ENCODE peak calls at places on chromosomes 13 and 19, in six cellular contexts. S is Peyer's patch, Q is OCI-LY7, R is spleen, K is heart right ventricle, X is thyroid gland. B is an unnamed sample.

GRCh38 chr13:37984357-37984756 is 114.8 kb upstream of the TRPC4 start:
- DNase-seq in S (no peak), Q (no peak), R (no peak), K (no peak), X (no peak), B (no peak)

GRCh38 chr19:9857920-9858746 is 23.0 kb downstream of the PIN1 start:
- DNase-seq in S (no peak), Q (peak; percentile 16), R (peak; percentile 71), K (no peak), X (no peak), B (peak; percentile 21)

GRCh38 chr13:102729560-102730275 is 34.9 kb upstream of the METTL21C start:
- DNase-seq in S (no peak), Q (no peak), R (no peak), K (no peak), X (no peak), B (no peak)

GRCh38 chr13:23984541-23984940 is 87.2 kb upstream of the C1QTNF9B start:
- DNase-seq in S (no peak), Q (no peak), R (no peak), K (no peak), X (peak; percentile 89), B (no peak)

GRCh38 chr13:26067601-26068000 is 15.8 kb upstream of the SHISA2 start:
- DNase-seq in S (no peak), Q (no peak), R (no peak), K (no peak), X (no peak), B (no peak)

GRCh38 chr19:7925171-7925837 is 631 bp downstream of the CTXN1 start:
- DNase-seq in S (peak; percentile 76), Q (peak; percentile 89), R (peak; percentile 92), K (peak; percentile 60), X (peak; percentile 56), B (peak; percentile 70)

GRCh38 chr19:47421844-47422395 is 2.6 kb upstream of the MEIS3 start:
- DNase-seq in S (no peak), Q (no peak), R (no peak), K (no peak), X (no peak), B (no peak)

GRCh38 chr13:42283574-42283973 is 11.6 kb downstream of the AKAP11 start:
- DNase-seq in S (no peak), Q (no peak), R (no peak), K (no peak), X (no peak), B (no peak)

GRCh38 chr13:46006688-46007452 is 45.7 kb downstream of the ZC3H13 start:
- DNase-seq in S (no peak), Q (no peak), R (no peak), K (no peak), X (no peak), B (no peak)

GRCh38 chr19:38889803-38890202 is 9.6 kb downstream of the SIRT2 start:
- DNase-seq in S (no peak), Q (no peak), R (no peak), K (no peak), X (no peak), B (no peak)

GRCh38 chr13:64471916-64472315 is 2758.2 kb downstream of the PCDH9 start:
- DNase-seq in S (no peak), Q (no peak), R (no peak), K (no peak), X (no peak), B (no peak)
- TF ChIP-seq CTCF in S (no peak), Q (peak; percentile 52), R (no peak), K (no peak), X (peak; percentile 52), B (no peak)

DNA sequence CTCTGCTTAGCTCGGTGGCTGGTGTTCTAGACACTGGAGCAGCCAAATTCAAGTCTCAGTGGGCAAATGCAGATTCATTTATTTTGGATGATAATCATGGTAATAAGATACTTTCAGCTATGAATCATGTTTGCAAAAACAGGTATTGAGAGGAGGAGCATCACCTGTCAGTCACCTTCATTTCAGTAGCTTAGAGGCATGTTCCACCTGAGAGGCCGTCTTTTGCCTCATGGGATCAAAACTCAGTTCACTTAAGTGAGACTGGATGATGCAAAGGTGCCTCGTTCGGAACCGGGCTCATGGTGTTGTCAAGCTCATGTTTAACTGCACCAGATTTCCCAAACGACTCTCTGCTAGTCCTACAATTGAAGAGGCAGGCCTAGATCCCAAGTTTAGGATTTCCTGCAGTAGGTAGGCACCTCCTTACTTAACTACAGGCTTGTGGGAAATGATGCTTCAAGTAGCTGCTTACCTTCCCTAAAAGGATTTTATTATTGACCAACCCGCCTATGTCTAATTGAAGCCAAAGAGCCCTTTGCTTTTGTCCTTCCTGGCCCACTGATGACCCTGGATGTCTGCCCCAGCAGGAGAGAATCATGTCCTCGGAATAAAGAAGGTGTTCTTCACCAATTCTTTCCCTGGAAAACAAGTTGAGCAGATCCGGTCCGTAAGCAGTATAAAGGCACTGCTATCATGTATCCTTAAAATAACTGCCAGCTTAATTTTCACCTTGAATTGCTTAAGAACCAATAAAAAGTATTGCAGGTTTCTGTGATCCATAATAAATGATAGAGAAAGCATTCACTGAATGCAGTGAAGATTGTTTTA is 60.0 kb downstream of the ZAR1L start:
- DNase-seq in S (no peak), Q (no peak), R (no peak), K (no peak), X (no peak), B (no peak)
- H3K27ac ChIP-seq in S (peak overlapping the region; percentile 64), Q (no peak overlapping the region), R (no peak overlapping the region), K (peak overlapping the region; percentile 90), X (peak overlapping the region; percentile 57), B (no peak overlapping the region)

DNA sequence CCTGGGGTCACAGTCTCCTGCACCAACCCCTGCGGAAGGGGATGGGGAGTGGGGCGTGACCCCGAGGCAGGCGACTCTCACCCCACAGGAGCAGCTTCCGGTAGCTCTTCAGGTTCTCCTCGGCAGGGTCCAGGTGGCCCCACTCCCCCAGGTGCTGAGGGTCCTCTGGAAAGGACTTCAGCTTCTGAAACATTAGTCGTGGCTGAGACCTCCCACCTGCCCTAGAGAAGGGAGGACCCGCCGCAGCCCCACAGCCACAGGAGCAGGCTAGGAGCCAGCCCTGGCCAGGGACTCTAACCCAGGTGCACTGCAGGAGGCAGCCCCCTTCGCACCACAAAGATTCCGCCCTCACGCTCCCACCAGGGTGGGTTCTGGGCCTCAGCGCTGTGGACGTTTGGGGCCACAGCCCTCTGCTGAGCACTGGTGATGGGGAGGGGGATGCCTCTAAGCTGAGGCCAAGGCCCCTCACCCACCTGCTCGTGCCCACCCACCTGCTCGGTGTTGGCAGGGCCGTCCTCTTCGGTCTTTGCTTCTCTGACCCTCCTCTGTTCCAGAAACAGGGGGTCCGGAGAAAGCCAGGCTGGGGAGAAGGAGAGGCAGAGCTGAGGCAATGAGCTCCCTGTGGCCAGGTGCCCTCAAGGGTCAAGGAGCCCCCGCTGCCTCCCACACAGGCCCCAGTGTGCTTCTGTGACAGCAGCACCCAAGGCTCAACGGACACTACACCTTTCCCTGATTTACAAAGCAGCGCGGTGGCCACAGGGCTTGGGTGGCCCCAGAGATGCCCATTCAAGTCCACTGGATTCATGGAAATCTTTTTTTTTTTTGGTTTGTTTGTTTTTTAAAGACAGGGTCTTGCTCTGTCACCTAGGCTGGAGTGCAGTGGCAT is 11.0 kb downstream of the ZSCAN18 start:
- DNase-seq in S (no peak), Q (no peak), R (no peak), K (no peak), X (no peak), B (no peak)
- H3K9me3 ChIP-seq in S (peaks cover 84% of the 10 kb centered on the region), Q (peaks cover 7% of the 10 kb centered on the region), R (no peaks in the 10 kb centered on the region), K (peaks cover 45% of the 10 kb centered on the region), X (no peaks in the 10 kb centered on the region), B (peaks cover 67% of the 10 kb centered on the region)

DNA sequence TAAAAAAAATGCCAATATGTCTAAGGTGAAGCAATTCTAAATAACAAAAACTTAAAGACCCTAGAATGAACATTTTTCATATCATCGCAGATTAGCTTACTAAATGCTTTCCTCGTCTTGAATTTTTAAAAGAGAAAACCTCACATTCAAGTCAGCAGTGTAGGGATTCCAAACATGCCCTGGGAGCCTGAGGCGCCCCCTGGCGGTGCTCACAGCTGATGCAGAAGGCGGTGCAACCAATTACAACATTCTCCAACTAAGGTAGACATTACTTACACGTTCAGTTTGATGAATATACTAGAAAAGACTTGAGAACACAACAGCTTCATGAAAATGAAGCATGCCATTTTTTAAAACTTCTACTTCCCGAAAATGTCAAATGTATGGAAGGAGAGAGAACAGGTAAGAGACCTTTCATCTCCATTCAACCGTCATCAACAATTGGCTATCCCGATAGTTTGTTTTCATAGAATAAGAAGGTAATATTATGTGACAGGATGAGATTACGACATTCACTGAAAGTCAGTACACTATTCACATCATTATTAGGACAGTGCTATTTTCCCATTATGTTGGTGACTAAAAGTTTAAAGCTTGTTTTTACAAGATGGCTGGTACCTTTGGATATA is 304.4 kb downstream of the DCLK1 start:
- DNase-seq in S (no peak), Q (peak; percentile 8), R (no peak), K (no peak), X (no peak), B (no peak)
- TF ChIP-seq CTCF in S (no peak), Q (peak; percentile 72), R (no peak), K (no peak), X (no peak), B (no peak)

DNA sequence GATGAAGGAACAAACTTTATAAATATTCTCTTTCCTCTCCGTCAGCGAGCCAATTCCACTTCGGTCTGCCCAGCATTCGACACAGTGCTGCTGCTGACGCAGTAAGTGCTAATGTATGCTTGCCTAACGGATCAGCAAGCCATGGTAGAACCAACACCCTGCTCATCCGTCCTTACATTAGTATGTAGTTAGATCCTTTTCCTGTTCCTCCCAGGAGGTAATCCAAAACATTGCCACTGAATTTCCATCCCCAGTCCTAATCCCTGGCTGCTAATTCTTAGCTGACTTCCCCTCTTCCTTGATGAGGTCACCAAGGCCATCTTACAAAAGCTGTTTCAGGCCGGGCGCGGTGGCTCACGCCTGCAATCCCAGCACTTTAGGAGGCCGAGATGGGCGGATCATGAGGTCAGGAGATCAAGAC is 88.0 kb downstream of the STARD13 start:
- DNase-seq in S (no peak), Q (no peak), R (no peak), K (no peak), X (no peak), B (no peak)
- H3K27ac ChIP-seq in S (peak overlapping the region; percentile 60), Q (no peak overlapping the region), R (peak overlapping the region; percentile 71), K (no peak overlapping the region), X (peak overlapping the region; percentile 45), B (no peak overlapping the region)

GRCh38 chr19:36514012-36514612 is 14.0 kb downstream of the ZNF260 start:
- DNase-seq in S (no peak), Q (no peak), R (no peak), K (no peak), X (no peak), B (no peak)
- H3K9me3 ChIP-seq in S (peaks cover 98% of the 10 kb centered on the region), Q (peaks cover 63% of the 10 kb centered on the region), R (peaks cover 66% of the 10 kb centered on the region), K (peaks cover 100% of the 10 kb centered on the region), X (no peaks in the 10 kb centered on the region), B (peaks cover 97% of the 10 kb centered on the region)

GRCh38 chr19:17441241-17442135 is 7.0 kb downstream of the TMEM221 start:
- DNase-seq in S (no peak), Q (peak; percentile 59), R (no peak), K (no peak), X (peak; percentile 10), B (no peak)
- TF ChIP-seq CTCF in S (peak; percentile 40), Q (peak; percentile 79), R (peak; percentile 43), K (no peak), X (peak; percentile 42), B (peak; percentile 22)

GRCh38 chr19:3404324-3405260 is 38.2 kb downstream of the NFIC start:
- DNase-seq in S (peak; percentile 63), Q (no peak), R (peak; percentile 85), K (peak; percentile 93), X (peak; percentile 88), B (no peak)
- H3K27ac ChIP-seq in S (peak overlapping the region; percentile 99), Q (no peak overlapping the region), R (peak overlapping the region; percentile 96), K (peak overlapping the region; percentile 100), X (peak overlapping the region; percentile 100), B (no peak overlapping the region)

GRCh38 chr19:53455828-53456227 is 11.7 kb upstream of the ZNF813 start:
- DNase-seq in S (no peak), Q (no peak), R (no peak), K (no peak), X (no peak), B (no peak)
- H3K9me3 ChIP-seq in S (peaks cover 69% of the 10 kb centered on the region), Q (peaks cover 44% of the 10 kb centered on the region), R (peaks cover 5% of the 10 kb centered on the region), K (peaks cover 60% of the 10 kb centered on the region), X (no peaks in the 10 kb centered on the region), B (peaks cover 88% of the 10 kb centered on the region)

B was measured in CD4-positive, alpha-beta T cell.